ENCODE peak calls at places on chromosomes 12 and 14, in four cellular contexts. Z is HCT116, U is upper lobe of left lung, D is suprapubic skin. N is an unnamed sample.

GRCh38 chr14:85963486-85963885 is 433.5 kb downstream of the FLRT2 start:
- DNase-seq in Z (no peak), U (no peak), D (no peak), N (no peak)

GRCh38 chr14:92719890-92720323 is 28.5 kb downstream of the LGMN start:
- DNase-seq in Z (no peak), U (no peak), D (no peak), N (no peak)

GRCh38 chr14:87805315-87805723 is 187.7 kb downstream of the GALC start:
- DNase-seq in Z (no peak), U (no peak), D (no peak), N (peak; percentile 9)

GRCh38 chr14:100673085-100673806 is 53.4 kb upstream of the DLK1 start:
- DNase-seq in Z (no peak), U (no peak), D (no peak), N (no peak)

GRCh38 chr12:101298426-101298825 is 18.5 kb downstream of the UTP20 start:
- DNase-seq in Z (no peak), U (no peak), D (no peak), N (no peak)

GRCh38 chr14:52315355-52315718 is 1.2 kb downstream of the PTGER2 start:
- DNase-seq in Z (no peak), U (no peak), D (no peak), N (no peak)

GRCh38 chr14:83849999-83850611 is 1679.8 kb upstream of the FLRT2 start:
- DNase-seq in Z (no peak), U (no peak), D (no peak), N (no peak)

GRCh38 chr12:14770495-14771313 is 32.6 kb downstream of the WBP11 start:
- DNase-seq in Z (peak; percentile 83), U (peak; percentile 89), D (peak; percentile 96), N (peak; percentile 31)

GRCh38 chr14:22536853-22537338 is 52.1 kb downstream of the DAD1 start:
- DNase-seq in Z (peak; percentile 82), U (no peak), D (no peak), N (peak; percentile 54)

GRCh38 chr12:42728287-42728686 is 138.7 kb upstream of the PRICKLE1 start:
- DNase-seq in Z (no peak), U (no peak), D (no peak), N (no peak)

GRCh38 chr12:128823216-128823915 is 392 bp downstream of the SLC15A4 start:
- DNase-seq in Z (no peak), U (peak; percentile 92), D (no peak), N (no peak)

GRCh38 chr12:49160415-49160814 is 28.5 kb downstream of the TUBA1A start:
- DNase-seq in Z (no peak), U (no peak), D (no peak), N (no peak)

GRCh38 chr12:105804591-105805265 is 334.0 kb downstream of the NUAK1 start:
- DNase-seq in Z (no peak), U (no peak), D (no peak), N (no peak)

GRCh38 chr14:55101698-55102097 is 27.4 kb upstream of the LGALS3 start:
- DNase-seq in Z (no peak), U (no peak), D (no peak), N (no peak)

GRCh38 chr12:84599539-84599938 is 313.1 kb downstream of the SLC6A15 start:
- DNase-seq in Z (peak; percentile 46), U (no peak), D (no peak), N (no peak)

GRCh38 chr12:110199360-110200123 is 75.4 kb downstream of the IFT81 start:
- DNase-seq in Z (no peak), U (no peak), D (no peak), N (no peak)

GRCh38 chr14:89041245-89041585 is 216.8 kb downstream of the TTC8 start:
- DNase-seq in Z (peak; percentile 27), U (peak; percentile 34), D (no peak), N (no peak)

DNA sequence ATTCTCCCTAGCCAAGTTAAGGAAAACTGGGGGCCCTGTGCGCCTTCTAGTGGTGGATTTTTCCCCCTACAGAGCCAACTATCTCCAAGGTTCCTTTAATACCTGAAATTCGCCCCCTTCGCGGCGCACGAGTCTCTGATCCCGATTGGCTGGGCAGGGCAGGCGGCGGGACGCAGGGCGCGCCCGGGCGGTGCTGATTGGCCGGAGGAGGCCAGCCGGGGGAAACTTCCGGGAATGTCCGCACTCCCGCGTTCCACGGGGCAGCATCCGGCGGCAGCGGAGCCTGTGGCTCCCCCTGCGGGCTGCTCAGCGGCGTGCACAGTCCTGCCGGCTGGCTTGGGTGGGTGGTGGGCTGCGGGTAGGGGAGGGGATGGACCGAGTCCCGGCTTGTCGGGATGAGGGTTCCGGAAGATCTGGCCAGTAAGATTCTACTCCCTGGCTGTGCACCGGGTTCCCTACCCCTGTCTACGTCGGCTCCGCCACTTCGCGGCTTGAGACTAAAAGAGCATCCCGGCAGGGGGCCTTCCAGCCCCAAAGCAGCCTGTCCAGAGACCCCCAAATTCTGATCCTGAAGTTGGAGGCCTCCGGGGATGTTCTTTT is at the start of gene NABP2:
- DNase-seq in Z (peak; percentile 94), U (peak; percentile 98), D (peak; percentile 99), N (peak; percentile 100)
- TF ChIP-seq POLR2A in Z (no peak), U (no peak), D (no peak), N (peak; percentile 47)

DNA sequence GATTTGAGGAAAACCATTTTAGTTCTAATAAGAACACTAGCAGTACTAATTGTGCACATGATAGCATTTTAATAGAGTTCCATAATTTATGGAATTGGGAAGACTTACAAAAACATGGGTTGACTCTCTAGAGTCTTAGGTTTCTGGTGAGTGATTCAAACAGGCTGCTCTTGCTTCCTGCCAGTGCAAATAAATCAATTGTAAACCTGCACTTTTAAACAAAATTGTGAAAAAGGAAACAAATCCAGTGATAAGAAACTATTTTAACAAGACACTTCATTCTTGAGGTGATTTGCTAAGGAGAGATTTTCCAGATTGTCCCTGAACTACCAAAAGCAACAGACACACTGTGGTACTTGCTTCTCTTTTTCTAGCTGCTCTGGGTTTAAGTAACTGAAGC is 112.2 kb downstream of the CACNA1C start:
- DNase-seq in Z (no peak), U (no peak), D (no peak), N (no peak)
- TF ChIP-seq POLR2AphosphoS5 in Z (no peak), U (no peak), D (no peak), N (no peak)

GRCh38 chr14:58149196-58149595 is 2.8 kb downstream of the ARMH4 start:
- DNase-seq in Z (no peak), U (no peak), D (no peak), N (no peak)

GRCh38 chr14:58150243-58150805 is 1.7 kb downstream of the ARMH4 start:
- DNase-seq in Z (no peak), U (no peak), D (no peak), N (no peak)

GRCh38 chr14:58151264-58151700 is 731 bp downstream of the ARMH4 start:
- DNase-seq in Z (no peak), U (no peak), D (no peak), N (no peak)

GRCh38 chr14:58152569-58152857 is 500 bp upstream of the ARMH4 start:
- DNase-seq in Z (no peak), U (no peak), D (no peak), N (no peak)

DNA sequence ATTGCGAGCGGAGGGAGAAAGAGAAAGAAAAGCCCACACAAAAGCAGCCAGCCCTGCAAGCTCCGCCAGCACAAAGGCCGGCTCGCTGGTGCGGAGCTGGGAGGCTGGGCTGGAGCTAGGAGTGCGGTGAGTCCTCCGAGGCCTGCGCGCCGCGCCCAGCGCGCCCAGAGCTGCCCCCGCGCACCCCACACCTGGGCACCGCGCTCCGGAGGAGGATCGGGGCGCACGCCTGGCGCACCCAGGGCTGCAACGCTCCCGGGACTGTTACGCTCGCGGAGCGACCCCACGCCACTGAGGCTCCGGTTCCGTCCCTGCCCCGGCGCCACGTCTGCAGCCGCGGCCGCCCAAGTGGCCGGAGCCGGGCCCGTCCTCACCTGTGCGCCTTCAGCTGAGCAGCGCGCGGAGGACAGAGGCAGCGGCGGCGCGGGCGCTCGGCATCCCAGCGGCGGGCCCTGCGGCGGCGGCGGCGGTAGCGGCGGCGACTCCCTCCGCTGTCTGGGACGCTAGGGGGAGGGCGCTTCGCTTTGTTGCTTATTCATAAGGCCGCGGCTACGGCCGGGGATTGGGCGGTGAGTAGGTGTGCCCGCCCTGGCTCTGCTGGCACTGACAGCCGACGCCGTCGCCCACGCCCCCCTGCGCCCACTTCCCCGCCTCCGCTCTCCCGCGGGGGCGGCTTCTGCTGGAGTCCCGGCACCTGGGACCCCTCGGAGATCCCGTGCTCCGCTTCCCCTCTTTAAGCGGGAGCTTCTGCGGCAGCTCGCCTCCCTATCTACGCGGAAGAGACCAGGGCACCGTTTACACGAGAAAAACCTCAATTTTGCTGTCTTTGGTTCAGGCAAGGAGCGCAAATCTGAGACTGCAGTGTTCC is at the start of gene ARMH4:
- DNase-seq in Z (peak; percentile 57), U (peak; percentile 93), D (peak; percentile 89), N (peak; percentile 56)
- TF ChIP-seq POLR2A in Z (no peak), U (no peak), D (no peak), N (no peak)

GRCh38 chr12:69689638-69690037 is 9.5 kb downstream of the BEST3 start:
- DNase-seq in Z (no peak), U (no peak), D (no peak), N (no peak)
- TF ChIP-seq POLR2AphosphoS5 in Z (no peak), U (no peak), D (no peak), N (no peak)

GRCh38 chr12:34376133-34376799 is 354.0 kb downstream of the ALG10 start:
- DNase-seq in Z (no peak), U (no peak), D (no peak), N (no peak)
- TF ChIP-seq POLR2A in Z (no peak), U (no peak), D (no peak), N (no peak)

GRCh38 chr12:47207829-47208248 is 128.1 kb upstream of the AMIGO2 start:
- DNase-seq in Z (no peak), U (no peak), D (no peak), N (no peak)

GRCh38 chr12:47209014-47209413 is 129.3 kb upstream of the AMIGO2 start:
- DNase-seq in Z (no peak), U (no peak), D (no peak), N (no peak)

GRCh38 chr12:47206450-47206830 is 126.7 kb upstream of the AMIGO2 start:
- DNase-seq in Z (no peak), U (no peak), D (no peak), N (no peak)

GRCh38 chr12:47205532-47206449 is 126.0 kb upstream of the AMIGO2 start:
- DNase-seq in Z (no peak), U (no peak), D (no peak), N (no peak)

DNA sequence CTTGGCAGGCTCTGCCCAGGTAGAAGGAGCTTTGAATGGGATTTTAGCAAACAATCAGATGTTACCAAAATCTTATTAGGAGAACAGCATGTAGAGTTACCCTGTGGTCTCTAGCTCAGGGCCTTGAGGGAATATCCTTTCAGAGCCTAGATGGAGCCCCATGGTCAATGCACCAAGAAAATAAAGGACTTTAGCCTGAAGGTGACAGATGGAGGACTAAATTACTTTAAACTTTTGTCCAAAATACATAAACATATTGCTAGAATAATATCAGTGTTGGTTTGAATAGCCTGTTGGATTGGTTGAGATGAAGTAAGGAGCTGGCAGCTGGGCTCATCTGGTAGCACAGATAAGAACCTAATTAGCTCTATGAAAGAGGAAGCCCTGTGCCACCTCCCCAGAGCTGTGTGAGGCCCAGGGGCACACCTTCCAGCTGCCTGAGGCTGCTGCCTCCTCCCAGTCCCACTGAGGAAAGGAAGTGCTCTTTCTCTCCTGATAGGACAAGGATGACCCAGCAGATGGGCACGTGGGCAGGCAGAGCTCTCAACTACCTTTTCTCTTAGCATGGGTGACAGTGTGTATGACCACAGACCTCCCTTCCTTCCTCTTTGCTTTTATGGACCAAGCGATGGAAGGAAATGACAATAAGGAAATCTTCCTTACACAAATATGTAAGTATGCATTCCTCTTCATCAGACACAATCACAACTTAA is 127.4 kb upstream of the AMIGO2 start:
- DNase-seq in Z (no peak), U (no peak), D (no peak), N (no peak)
- TF ChIP-seq POLR2AphosphoS5 in Z (no peak), U (no peak), D (no peak), N (no peak)

N was measured in GM12892.